ENCODE peak calls at places on chromosomes 1 and 21, in seven cellular contexts. H is fibroblast of pulmonary artery, R is tibial nerve, D is esophagus muscularis mucosa, O is PC-9, P is neural crest cell, Y is BJ. J is an unnamed sample.

GRCh38 chr1:185112343-185112742 is 44.4 kb downstream of the TRMT1L start:
- DNase-seq in D (no peak), O (no peak), R (no peak), P (no peak), Y (no peak), H (peak; percentile 22), J (no peak)

GRCh38 chr1:36981771-36982622 is 52.3 kb downstream of the GRIK3 start:
- DNase-seq in D (no peak), R (no peak), H (no peak), P (no peak), O (no peak), Y (no peak), J (no peak)

GRCh38 chr1:112735752-112736151 is 20.6 kb upstream of the PPM1J start:
- DNase-seq in Y (peak; percentile 43), P (no peak), H (peak; percentile 72), R (no peak), O (peak; percentile 18), D (no peak), J (no peak)

GRCh38 chr1:203084588-203085527 is 954 bp downstream of the MYOG start:
- DNase-seq in O (no peak), H (no peak), Y (no peak), P (no peak), D (peak; percentile 74), R (no peak), J (peak; percentile 67)

GRCh38 chr1:28510350-28511223 is 4.7 kb downstream of the RCC1 start:
- DNase-seq in H (no peak), P (no peak), Y (no peak), O (no peak), D (no peak), R (no peak), J (no peak)

GRCh38 chr1:110207831-110208230 is 2.3 kb upstream of the KCNC4 start:
- DNase-seq in H (peak; percentile 57), R (peak; percentile 75), O (peak; percentile 60), P (peak; percentile 83), D (no peak), Y (no peak), J (peak; percentile 81)

GRCh38 chr1:158537609-158538008 is 16.6 kb downstream of the OR6Y1 start:
- DNase-seq in P (no peak), H (no peak), Y (no peak), O (no peak), D (no peak), R (no peak), J (no peak)

GRCh38 chr1:218299416-218299815 is 14.3 kb downstream of the RRP15 start:
- DNase-seq in R (no peak), Y (peak; percentile 17), P (no peak), D (no peak), H (peak; percentile 83), O (no peak), J (no peak)

GRCh38 chr1:25018878-25019277 is 88.8 kb upstream of the RUNX3 start:
- DNase-seq in R (no peak), P (no peak), O (no peak), H (no peak), Y (no peak), D (no peak), J (no peak)

GRCh38 chr1:9910080-9910424 is at the start of gene CTNNBIP1:
- DNase-seq in Y (no peak), R (no peak), H (no peak), D (no peak), O (no peak), P (no peak), J (no peak)

GRCh38 chr1:226825746-226826100 is 44.7 kb upstream of the PSEN2 start:
- DNase-seq in Y (no peak), H (no peak), P (no peak), D (no peak), R (no peak), O (no peak), J (no peak)

GRCh38 chr1:79745928-79746327 is 739.4 kb upstream of the ADGRL4 start:
- DNase-seq in O (no peak), P (no peak), D (no peak), R (no peak), Y (no peak), H (no peak), J (no peak)

GRCh38 chr1:178324003-178324402 is 172.8 kb downstream of the CLEC20A start:
- DNase-seq in O (no peak), D (no peak), R (no peak), P (no peak), H (no peak), Y (no peak), J (no peak)

GRCh38 chr1:174131032-174131638 is 28.2 kb upstream of the RABGAP1L start:
- DNase-seq in O (no peak), P (no peak), H (no peak), D (no peak), Y (no peak), R (no peak), J (no peak)

GRCh38 chr1:82934069-82934468 is 1064.9 kb downstream of the TTLL7 start:
- DNase-seq in H (no peak), R (peak; percentile 7), D (no peak), O (peak; percentile 8), P (no peak), Y (no peak), J (no peak)

GRCh38 chr1:240663160-240663879 is 51.4 kb upstream of the GREM2 start:
- DNase-seq in H (peak; percentile 1), R (no peak), O (no peak), Y (peak; percentile 19), P (no peak), D (no peak), J (no peak)

GRCh38 chr1:1080122-1080753 is 6.1 kb upstream of the RNF223 start:
- DNase-seq in R (no peak), O (peak; percentile 85), Y (peak; percentile 17), H (peak; percentile 43), D (no peak), P (no peak), J (peak; percentile 83)

GRCh38 chr1:245241506-245242130 is 86.8 kb downstream of the KIF26B start:
- DNase-seq in R (no peak), P (no peak), H (no peak), O (no peak), D (no peak), Y (no peak), J (no peak)

GRCh38 chr1:176559474-176560390 is 96.8 kb downstream of the PAPPA2 start:
- DNase-seq in O (peak; percentile 10), Y (no peak), P (peak; percentile 65), D (no peak), R (peak; percentile 60), H (peak; percentile 66), J (peak; percentile 56)

GRCh38 chr1:60600532-60600931 is 481.8 kb upstream of the NFIA start:
- DNase-seq in H (no peak), O (no peak), R (no peak), D (no peak), Y (no peak), P (no peak), J (no peak)

GRCh38 chr1:233112184-233113008 is 162.0 kb downstream of the NTPCR start:
- DNase-seq in Y (no peak), D (no peak), O (peak; percentile 11), H (peak; percentile 36), R (no peak), P (no peak), J (no peak)

GRCh38 chr1:20792177-20792576 is 5.1 kb upstream of the HP1BP3 start:
- DNase-seq in P (no peak), D (no peak), H (peak; percentile 88), R (no peak), Y (peak; percentile 56), O (no peak), J (no peak)

GRCh38 chr1:78676347-78676982 is 26.8 kb downstream of the IFI44 start:
- DNase-seq in D (no peak), R (peak; percentile 92), Y (no peak), O (peak; percentile 16), H (peak; percentile 89), P (peak; percentile 50), J (peak; percentile 36)

GRCh38 chr1:19317126-19317910 is 5.2 kb downstream of the SLC66A1 start:
- DNase-seq in H (no peak), D (no peak), R (no peak), P (no peak), O (no peak), Y (no peak), J (no peak)

GRCh38 chr21:46138383-46138970 is 16.9 kb downstream of the FTCD start:
- DNase-seq in H (no peak), D (no peak), R (no peak), O (no peak), P (no peak), Y (no peak), J (no peak)

GRCh38 chr1:227899141-227899819 is 48.5 kb downstream of the WNT9A start:
- DNase-seq in R (no peak), D (no peak), P (no peak), H (no peak), Y (no peak), O (no peak), J (no peak)

GRCh38 chr1:96979287-96979686 is 257.7 kb downstream of the PTBP2 start:
- DNase-seq in D (no peak), O (no peak), Y (no peak), R (no peak), H (no peak), P (no peak), J (no peak)

GRCh38 chr1:63261736-63262142 is 60.6 kb upstream of the FOXD3 start:
- DNase-seq in R (no peak), H (peak; percentile 3), O (no peak), D (peak; percentile 57), Y (no peak), P (no peak), J (no peak)

GRCh38 chr1:64920936-64921589 is 45.3 kb downstream of the JAK1 start:
- DNase-seq in H (peak; percentile 58), Y (no peak), D (peak; percentile 21), P (no peak), R (no peak), O (no peak), J (no peak)

GRCh38 chr1:161954050-161954449 is 69.6 kb downstream of the OLFML2B start:
- DNase-seq in R (no peak), O (no peak), P (no peak), Y (no peak), D (no peak), H (no peak), J (no peak)
- TF ChIP-seq CTCF in R (no peak), O (no peak), P (no peak), Y (no peak), D (no peak), H (no peak), J (no peak)

GRCh38 chr1:167599839-167600581 is 30.0 kb upstream of the RCSD1 start:
- DNase-seq in R (peak; percentile 28), O (peak; percentile 23), H (peak; percentile 86), D (no peak), Y (no peak), P (no peak), J (peak; percentile 64)
- TF ChIP-seq CTCF in R (peak; percentile 19), O (peak; percentile 33), H (peak; percentile 58), D (peak; percentile 66), Y (peak; percentile 52), P (peak; percentile 52), J (peak; percentile 52)

GRCh38 chr1:179770887-179771502 is 27.9 kb downstream of the FAM163A start:
- DNase-seq in R (no peak), D (no peak), P (no peak), O (no peak), H (peak; percentile 24), Y (no peak), J (no peak)
- TF ChIP-seq CTCF in R (no peak), D (no peak), P (no peak), O (peak; percentile 24), H (peak; percentile 34), Y (peak; percentile 7), J (no peak)

DNA sequence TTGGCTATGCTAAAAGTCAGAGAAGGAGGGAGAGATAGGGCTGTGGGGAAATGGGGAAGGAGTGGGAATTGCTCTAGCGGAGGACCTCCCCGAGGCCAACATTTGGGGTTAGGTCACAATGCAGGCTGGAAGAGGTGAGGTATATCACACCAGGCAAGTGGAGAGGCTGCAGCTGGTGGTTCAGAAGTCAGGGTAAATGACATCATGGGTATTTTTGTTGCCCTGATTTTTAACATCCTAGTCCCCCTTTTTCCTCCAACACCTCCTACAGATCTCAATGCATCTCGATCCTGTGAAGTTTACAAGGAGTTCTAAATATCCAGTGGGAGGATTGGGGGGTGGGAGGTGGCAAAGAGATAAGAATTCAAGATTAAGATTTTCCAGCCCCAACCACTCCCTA is 38.7 kb downstream of the ELAVL4 start:
- DNase-seq in P (no peak), D (no peak), R (no peak), O (no peak), Y (no peak), H (no peak), J (no peak)
- TF ChIP-seq CTCF in P (no peak), D (no peak), R (no peak), O (no peak), Y (no peak), H (no peak), J (no peak)